ENCODE peak calls at places on chromosomes 5 and 9, in ten cellular contexts. A, J, G, K, U, V, L, R, B and F are unnamed samples.

GRCh38 chr5:92561362-92562006 is 1019.5 kb downstream of the NR2F1-AS1 start:
- DNase-seq in R (no peak), U (peak), G (no peak), L (no peak), B (no peak), K (no peak), V (peak), J (no peak), A (no peak), F (no peak)

GRCh38 chr9:34694811-34695210 is 3.7 kb upstream of the CCL19 start:
- DNase-seq in J (no peak), K (no peak), L (no peak), B (no peak), U (no peak), G (no peak), V (no peak), A (no peak), R (no peak), F (no peak)

GRCh38 chr5:3277590-3278196 is 317.9 kb upstream of the IRX1 start:
- DNase-seq in V (no peak), K (no peak), G (no peak), B (no peak), L (no peak), A (peak), J (no peak), R (no peak), U (no peak), F (no peak)

GRCh38 chr5:178357127-178357526 is 124.5 kb upstream of the PHYKPL start:
- DNase-seq in A (peak), R (no peak), U (no peak), K (peak), G (no peak), V (no peak), B (peak), L (no peak), J (no peak), F (no peak)

GRCh38 chr9:96859461-96860198 is 5.3 kb upstream of the ZNF782 start:
- DNase-seq in B (no peak), L (no peak), A (peak), U (peak), G (no peak), J (no peak), K (no peak), V (no peak), R (peak), F (no peak)

GRCh38 chr9:99515087-99515486 is 293.0 kb downstream of the SEC61B start:
- DNase-seq in K (no peak), V (no peak), R (no peak), U (no peak), B (no peak), J (no peak), L (no peak), G (no peak), A (no peak), F (no peak)

GRCh38 chr9:16579872-16580432 is 290.5 kb downstream of the BNC2 start:
- DNase-seq in B (no peak), V (no peak), K (no peak), U (no peak), R (no peak), L (no peak), J (no peak), A (no peak), G (no peak), F (no peak)

GRCh38 chr5:54580997-54581741 is 63.6 kb downstream of the SNX18 start:
- DNase-seq in K (no peak), G (peak), V (no peak), R (no peak), J (no peak), L (no peak), A (no peak), U (no peak), B (no peak), F (no peak)

GRCh38 chr5:137605377-137605776 is 106.3 kb upstream of the SPOCK1 start:
- DNase-seq in V (no peak), U (peak), B (no peak), K (peak), J (no peak), L (no peak), G (no peak), R (no peak), A (peak), F (no peak)

GRCh38 chr9:121914017-121914595 is 179.0 kb downstream of the TTLL11 start:
- DNase-seq in L (no peak), R (no peak), J (no peak), K (no peak), B (no peak), V (no peak), U (no peak), G (no peak), A (no peak), F (no peak)

GRCh38 chr5:447501-447900 is 4.5 kb downstream of the EXOC3 start:
- DNase-seq in R (no peak), V (no peak), G (peak), B (no peak), J (no peak), A (peak), U (no peak), K (no peak), L (no peak), F (no peak)

GRCh38 chr9:136844766-136845464 is 2.6 kb downstream of the AJM1 start:
- DNase-seq in L (no peak), B (no peak), G (no peak), U (no peak), J (no peak), R (no peak), V (no peak), K (no peak), A (no peak), F (no peak)

GRCh38 chr9:124818431-124819281 is 34.6 kb upstream of the WDR38 start:
- DNase-seq in R (peak), U (peak), V (peak), L (no peak), G (no peak), B (peak), K (no peak), J (peak), A (peak), F (no peak)

GRCh38 chr5:133846478-133847226 is 121.8 kb downstream of the C5orf15 start:
- DNase-seq in J (no peak), L (no peak), V (no peak), K (no peak), B (no peak), R (no peak), U (no peak), A (no peak), G (peak), F (no peak)

GRCh38 chr5:81750308-81751008 is 439 bp downstream of the SSBP2 start:
- DNase-seq in J (no peak), R (no peak), A (no peak), V (no peak), U (peak), L (peak), K (peak), G (peak), B (no peak), F (no peak)

GRCh38 chr9:33082538-33083326 is 6.3 kb upstream of the SMU1 start:
- DNase-seq in U (no peak), V (no peak), R (no peak), L (peak), J (no peak), G (no peak), K (no peak), B (no peak), A (no peak), F (no peak)

GRCh38 chr5:151202381-151203139 is 21.3 kb downstream of the CCDC69 start:
- DNase-seq in L (no peak), K (no peak), A (no peak), J (no peak), B (no peak), G (peak), U (peak), V (peak), R (peak), F (no peak)

GRCh38 chr9:127771570-127772189 is 6.8 kb downstream of the SH2D3C start:
- DNase-seq in U (no peak), L (no peak), G (no peak), V (no peak), A (no peak), R (no peak), K (no peak), B (no peak), J (no peak), F (no peak)

GRCh38 chr5:65928341-65928752 is 2.0 kb downstream of the ERBIN start:
- DNase-seq in U (no peak), B (no peak), V (no peak), K (no peak), R (no peak), J (no peak), G (no peak), A (no peak), L (no peak), F (no peak)

GRCh38 chr5:125607018-125607417 is 816.2 kb upstream of the GRAMD2B start:
- DNase-seq in A (no peak), V (no peak), U (peak), J (no peak), R (no peak), L (no peak), K (no peak), G (no peak), B (no peak), F (no peak)

GRCh38 chr5:149126898-149127297 is 14.4 kb upstream of the ABLIM3 start:
- DNase-seq in K (no peak), V (no peak), G (no peak), L (no peak), R (no peak), J (no peak), B (no peak), A (no peak), U (peak), F (no peak)

GRCh38 chr5:149123211-149123610 is 18.1 kb upstream of the ABLIM3 start:
- DNase-seq in V (no peak), G (no peak), A (no peak), L (no peak), J (no peak), R (no peak), B (no peak), U (no peak), K (no peak), F (no peak)

GRCh38 chr5:149127394-149127955 is 13.8 kb upstream of the ABLIM3 start:
- DNase-seq in J (no peak), U (peak), A (no peak), B (no peak), V (no peak), R (no peak), G (no peak), K (no peak), L (no peak), F (no peak)

GRCh38 chr5:149128023-149128875 is 13.0 kb upstream of the ABLIM3 start:
- DNase-seq in L (no peak), V (peak), K (peak), J (no peak), G (no peak), A (peak), R (no peak), U (peak), B (peak), F (no peak)

DNA sequence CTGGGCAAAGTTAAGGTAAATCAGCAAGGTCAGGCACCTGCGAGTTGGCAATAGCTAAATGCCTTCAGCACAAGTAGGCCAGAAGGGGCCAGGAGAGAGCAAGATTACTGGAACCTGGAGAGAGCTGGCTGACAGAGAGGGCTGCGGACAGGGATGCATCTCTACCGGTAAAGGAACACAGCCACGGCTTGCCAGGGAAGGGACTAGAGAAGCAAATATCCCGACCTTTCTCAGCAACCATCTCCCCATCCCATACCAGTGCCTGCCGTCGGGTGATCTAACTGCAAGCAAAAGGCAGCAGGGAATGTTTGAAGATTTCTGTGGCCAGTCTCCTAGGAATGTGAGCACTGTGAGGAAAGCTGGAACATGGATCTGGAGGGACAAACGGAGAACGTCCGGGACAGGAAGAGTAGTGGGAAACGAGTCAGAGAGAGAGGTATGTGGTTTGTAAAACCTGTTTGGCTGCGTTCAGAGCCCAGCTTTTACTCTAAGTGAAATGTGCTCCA is 15.9 kb upstream of the ABLIM3 start:
- DNase-seq in J (peak), L (peak), U (no peak), R (peak), B (peak), G (no peak), V (no peak), A (peak), K (peak), F (no peak)
- TF ChIP-seq CTCF in J (peak), L (no peak), U (peak), R (peak), B (no peak), G (no peak), V (no peak), A (peak), K (peak), F (no peak)

GRCh38 chr9:15357050-15357653 is 50.1 kb upstream of the TTC39B start:
- DNase-seq in U (no peak), L (peak), B (peak), J (peak), R (no peak), G (no peak), V (peak), K (no peak), A (peak), F (no peak)
- TF ChIP-seq CTCF in U (no peak), L (no peak), B (no peak), J (peak), R (no peak), G (no peak), V (no peak), K (no peak), A (peak), F (no peak)

DNA sequence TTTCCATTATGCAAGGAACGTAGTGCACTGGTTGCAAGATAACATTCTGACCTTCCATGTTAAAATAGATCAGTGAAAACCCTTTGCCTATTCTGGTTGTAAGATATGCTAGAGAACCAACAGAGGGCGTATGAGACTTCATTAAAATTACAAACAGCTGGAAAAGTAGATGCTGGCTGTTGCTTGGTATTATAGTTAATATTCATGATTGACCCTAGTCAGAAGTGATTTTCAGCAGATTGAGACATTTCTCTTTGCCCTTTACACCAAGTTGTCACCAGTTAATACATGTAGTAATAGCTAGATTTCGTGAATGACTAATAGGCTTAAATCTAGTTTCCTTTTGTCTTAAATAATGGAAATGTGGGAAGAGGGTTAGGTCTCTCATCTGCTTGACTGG is 13.8 kb upstream of the FGF18 start:
- DNase-seq in A (no peak), U (peak), R (no peak), K (peak), B (no peak), J (no peak), L (no peak), V (peak), G (no peak), F (no peak)
- TF ChIP-seq CTCF in A (peak), U (peak), R (peak), K (peak), B (no peak), J (peak), L (no peak), V (peak), G (no peak), F (no peak)

DNA sequence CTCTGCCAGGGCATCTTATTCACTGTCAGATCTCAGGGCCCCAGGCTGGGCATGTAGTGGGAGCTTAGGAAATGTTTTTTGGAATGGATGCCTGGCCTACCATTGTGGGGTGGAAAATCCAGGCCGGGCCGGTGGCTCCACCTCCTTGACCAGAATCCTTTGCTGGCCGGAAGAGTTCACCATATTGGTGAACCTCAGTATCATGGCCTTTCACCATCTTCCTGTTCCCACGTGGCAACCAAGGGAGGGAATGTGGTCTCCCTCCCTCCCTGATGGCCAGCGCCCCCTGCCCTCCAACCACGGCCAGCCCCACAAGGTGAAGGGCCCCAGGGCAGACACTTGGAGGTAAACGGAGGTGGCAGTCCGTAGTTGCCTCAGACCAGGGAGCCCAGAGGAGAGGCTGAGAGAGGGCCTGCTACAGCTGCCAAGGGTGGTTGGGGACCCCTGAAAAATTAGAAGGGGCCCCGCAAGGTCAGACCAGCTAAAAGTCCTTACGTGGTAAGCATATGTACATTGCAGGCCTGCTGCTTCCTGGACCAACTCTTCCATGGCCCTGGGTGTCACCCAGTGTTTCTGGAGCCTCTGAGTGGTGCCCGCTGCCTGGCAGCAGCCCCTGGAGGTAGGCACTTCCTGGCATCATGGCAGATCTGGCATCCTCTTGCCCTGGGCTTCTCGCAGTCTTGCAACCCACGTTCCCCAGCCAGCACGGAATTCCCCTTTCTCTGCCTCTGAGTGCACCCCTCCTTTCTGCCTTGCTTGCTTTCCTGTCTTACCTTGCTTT is 153.4 kb downstream of the RGS3 start:
- DNase-seq in J (no peak), A (no peak), K (no peak), V (no peak), R (no peak), G (no peak), B (no peak), U (no peak), L (no peak), F (no peak)
- TF ChIP-seq CTCF in J (no peak), A (peak), K (no peak), V (no peak), R (no peak), G (no peak), B (no peak), U (no peak), L (no peak), F (no peak)

DNA sequence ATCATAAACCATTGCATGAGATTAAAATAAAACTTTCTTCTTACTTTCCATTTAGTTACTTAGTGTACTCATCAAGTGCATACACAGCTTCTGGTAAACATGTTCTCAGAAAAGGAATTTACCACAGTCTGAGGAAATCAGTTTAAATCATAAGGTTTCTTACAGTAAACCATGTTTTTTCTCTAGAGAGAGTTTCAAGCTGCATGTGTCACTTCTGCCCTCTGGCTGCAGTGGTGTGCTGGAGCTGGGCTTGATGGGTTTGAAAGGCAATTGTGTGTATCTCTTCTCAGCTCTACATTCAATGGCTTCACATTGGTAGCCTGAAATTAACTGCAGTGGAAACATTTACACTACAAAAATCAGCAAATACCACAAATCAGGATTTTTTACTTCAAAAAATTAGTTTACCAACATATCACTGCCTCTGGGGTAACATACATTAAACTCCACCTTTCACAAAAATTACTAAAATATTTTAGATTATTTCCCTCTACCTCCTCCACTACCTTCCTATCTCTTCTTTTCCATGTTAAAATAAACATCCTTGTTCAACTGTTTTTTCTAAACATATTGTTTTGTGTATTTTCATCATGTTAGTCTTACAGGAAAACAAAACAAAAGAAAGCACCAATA is 414.3 kb downstream of the ANXA1 start:
- DNase-seq in J (peak), V (peak), K (peak), B (peak), U (peak), R (no peak), G (no peak), L (no peak), A (peak), F (no peak)
- TF ChIP-seq CTCF in J (peak), V (peak), K (peak), B (no peak), U (peak), R (peak), G (no peak), L (no peak), A (peak), F (no peak)